ENCODE peak calls at places on chromosomes 7 and 10, in four cellular contexts. G is HCEC 1CT; U is activated effector memory CD4-positive, alpha-beta T cell treated with anti-CD3 and anti-CD28 coated beads, Interleukin-2, amount 50 U/mL, for 16 hours; Q is putamen. T is an unnamed sample.

GRCh38 chr7:54541941-54542618 is at the start of gene VSTM2A:
- DNase-seq in U (no peak), G (no peak), Q (peak; percentile 24), T (no peak)

GRCh38 chr7:118350260-118350659 is 125.8 kb downstream of the ANKRD7 start:
- DNase-seq in G (no peak), U (no peak), Q (no peak), T (no peak)

GRCh38 chr10:120946497-120946896 is 95.3 kb downstream of the WDR11 start:
- DNase-seq in G (no peak), Q (no peak), U (no peak), T (no peak)

GRCh38 chr10:93437000-93437945 is 44.9 kb downstream of the MYOF start:
- DNase-seq in U (no peak), Q (peak; percentile 80), G (peak; percentile 99), T (no peak)

GRCh38 chr7:156474241-156474743 is 166.3 kb upstream of the RNF32 start:
- DNase-seq in G (peak; percentile 15), Q (no peak), U (no peak), T (no peak)

GRCh38 chr10:60148266-60148840 is 241.3 kb downstream of the ANK3 start:
- DNase-seq in G (peak; percentile 80), U (no peak), Q (no peak), T (no peak)

GRCh38 chr7:66529889-66530615 is 98.6 kb upstream of the KCTD7 start:
- DNase-seq in G (no peak), Q (peak; percentile 67), U (no peak), T (no peak)

GRCh38 chr10:80272793-80273522 is 16.5 kb downstream of the MAT1A start:
- DNase-seq in Q (no peak), U (no peak), G (no peak), T (no peak)

GRCh38 chr7:104341545-104341944 is 13.1 kb downstream of the LHFPL3 start:
- DNase-seq in G (no peak), U (no peak), Q (no peak), T (no peak)

GRCh38 chr10:44389150-44389549 is 4.3 kb upstream of the CXCL12 start:
- DNase-seq in G (no peak), U (peak; percentile 51), Q (no peak), T (no peak)

GRCh38 chr7:157150825-157151412 is 12.2 kb downstream of the UBE3C start:
- DNase-seq in G (no peak), U (no peak), Q (no peak), T (no peak)

GRCh38 chr7:8597565-8597964 is 164.2 kb downstream of the NXPH1 start:
- DNase-seq in Q (no peak), G (no peak), U (no peak), T (no peak)

GRCh38 chr10:6140141-6140841 is 51.5 kb downstream of the RBM17 start:
- DNase-seq in Q (no peak), G (no peak), U (peak; percentile 82), T (no peak)

GRCh38 chr7:150375662-150376521 is 3.2 kb upstream of the ZNF775 start:
- DNase-seq in U (peak; percentile 73), G (no peak), Q (no peak), T (no peak)

GRCh38 chr10:127813290-127813689 is 76.3 kb downstream of the FOXI2 start:
- DNase-seq in Q (peak; percentile 21), G (no peak), U (no peak), T (no peak)

GRCh38 chr10:96705134-96705533 is 15.2 kb downstream of the PIK3AP1 start:
- DNase-seq in U (no peak), Q (no peak), G (no peak), T (no peak)

GRCh38 chr10:88682491-88682890 is 18.2 kb downstream of the LIPF start:
- DNase-seq in G (no peak), Q (no peak), U (no peak), T (no peak)

GRCh38 chr7:74518654-74519053 is 64.9 kb downstream of the GTF2IRD1 start:
- DNase-seq in Q (no peak), G (no peak), U (no peak), T (no peak)

GRCh38 chr10:107889101-107889500 is 724.6 kb upstream of the SORCS1 start:
- DNase-seq in U (no peak), Q (no peak), G (no peak), T (no peak)

GRCh38 chr10:73634397-73634796 is 6.9 kb downstream of the MYOZ1 start:
- DNase-seq in G (no peak), Q (no peak), U (no peak), T (no peak)

GRCh38 chr10:97229322-97229721 is 43.6 kb upstream of the SLIT1 start:
- DNase-seq in U (no peak), Q (no peak), G (peak; percentile 83), T (no peak)

GRCh38 chr10:60809157-60809556 is 30.9 kb downstream of the CDK1 start:
- DNase-seq in G (peak; percentile 84), U (no peak), Q (no peak), T (no peak)

GRCh38 chr7:47500103-47500563 is 81.8 kb downstream of the TNS3 start:
- DNase-seq in Q (no peak), U (no peak), G (no peak), T (no peak)

GRCh38 chr7:4211261-4211660 is 470.8 kb upstream of the FOXK1 start:
- DNase-seq in Q (no peak), G (no peak), U (no peak), T (no peak)

GRCh38 chr7:101630591-101630990 is 1.5 kb upstream of the MYL10 start:
- DNase-seq in U (no peak), Q (no peak), G (no peak), T (no peak)